ENCODE peak calls at places on chromosomes 4 and X, in ten cellular contexts. F, I, W, X, P, J, U, L, C and Y are unnamed samples.

GRCh38 chrX:45801554-45801953 is 600.9 kb upstream of the DIPK2B start:
- DNase-seq in J (no peak), C (no peak), W (no peak), P (no peak), F (no peak), X (no peak), L (peak), U (no peak), I (no peak), Y (peak)

GRCh38 chr4:29734785-29735184 is 985.4 kb upstream of the PCDH7 start:
- DNase-seq in F (no peak), U (no peak), J (no peak), X (no peak), C (no peak), W (no peak), L (no peak), P (no peak), I (no peak), Y (no peak)

GRCh38 chrX:39133971-39134370 is 332.7 kb downstream of the MID1IP1 start:
- DNase-seq in J (peak), X (no peak), F (no peak), W (no peak), C (no peak), U (no peak), I (peak), P (no peak), L (peak), Y (no peak)

GRCh38 chrX:78555401-78555980 is 103.6 kb downstream of the RTL3 start:
- DNase-seq in F (no peak), W (no peak), L (no peak), I (no peak), C (no peak), U (no peak), X (no peak), J (no peak), P (no peak), Y (peak)

GRCh38 chrX:16239211-16239610 is 71.9 kb downstream of the MAGEB17 start:
- DNase-seq in X (no peak), J (peak), I (peak), C (no peak), F (no peak), L (no peak), W (no peak), U (no peak), P (no peak), Y (no peak)

GRCh38 chr4:15400911-15401671 is 26.7 kb upstream of the C1QTNF7 start:
- DNase-seq in J (peak), P (peak), U (no peak), I (peak), C (peak), L (no peak), X (no peak), W (peak), F (no peak), Y (no peak)

GRCh38 chr4:159232465-159233106 is 129.7 kb downstream of the RAPGEF2 start:
- DNase-seq in P (no peak), W (no peak), L (no peak), F (no peak), I (no peak), X (no peak), C (no peak), U (no peak), J (no peak), Y (no peak)

GRCh38 chrX:72048515-72049455 is 82.9 kb downstream of the RTL5 start:
- DNase-seq in W (no peak), L (no peak), P (no peak), X (no peak), F (no peak), I (peak), J (no peak), U (no peak), C (no peak), Y (no peak)

GRCh38 chrX:149470960-149471359 is 34.1 kb downstream of the IDS start:
- DNase-seq in X (peak), P (peak), F (peak), U (peak), W (peak), I (peak), L (peak), J (peak), C (peak), Y (peak)

GRCh38 chr4:162787120-162787519 is 379.6 kb downstream of the NAF1 start:
- DNase-seq in J (no peak), X (no peak), U (no peak), I (no peak), F (no peak), L (no peak), C (no peak), P (no peak), W (no peak), Y (no peak)

GRCh38 chrX:129678176-129678880 is 23.6 kb upstream of the APLN start:
- DNase-seq in F (peak), P (peak), I (peak), W (peak), U (no peak), X (peak), L (peak), C (peak), J (peak), Y (peak)

GRCh38 chr4:99648321-99648720 is 9.3 kb downstream of the C4orf54 start:
- DNase-seq in P (no peak), X (no peak), U (no peak), C (no peak), J (no peak), W (no peak), F (no peak), L (no peak), I (no peak), Y (no peak)

GRCh38 chr4:129342820-129343219 is 246.9 kb downstream of the C4orf33 start:
- DNase-seq in W (no peak), I (no peak), L (no peak), P (no peak), J (no peak), F (no peak), C (no peak), X (no peak), U (no peak), Y (peak)

GRCh38 chr4:146370841-146371240 is 150.9 kb downstream of the SLC10A7 start:
- DNase-seq in X (no peak), C (no peak), F (no peak), L (no peak), U (no peak), J (no peak), I (no peak), W (no peak), P (no peak), Y (peak)

GRCh38 chrX:94901849-94902248 is 1227.8 kb downstream of the FAM133A start:
- DNase-seq in I (no peak), U (no peak), L (no peak), J (no peak), C (no peak), X (no peak), P (no peak), W (no peak), F (no peak), Y (no peak)

GRCh38 chr4:53854991-53855885 is 209.2 kb downstream of the CHIC2 start:
- DNase-seq in W (no peak), F (no peak), L (no peak), J (no peak), C (no peak), X (no peak), I (no peak), U (no peak), P (no peak), Y (no peak)

GRCh38 chr4:81466841-81467671 is 4.7 kb downstream of the RASGEF1B start:
- DNase-seq in F (no peak), I (peak), J (peak), C (peak), W (no peak), U (peak), L (peak), P (peak), X (peak), Y (peak)

GRCh38 chrX:52368368-52369055 is at the start of gene XAGE2:
- DNase-seq in J (no peak), F (no peak), L (no peak), U (no peak), W (no peak), X (no peak), P (no peak), I (no peak), C (no peak), Y (no peak)

GRCh38 chrX:151975736-151976275 is 1.3 kb upstream of the GABRE start:
- DNase-seq in J (no peak), U (no peak), F (no peak), P (no peak), X (no peak), C (no peak), L (no peak), W (no peak), I (no peak), Y (no peak)

GRCh38 chr4:94595880-94596483 is 144.2 kb downstream of the PDLIM5 start:
- DNase-seq in W (no peak), I (no peak), C (peak), L (peak), J (no peak), F (no peak), P (no peak), U (no peak), X (no peak), Y (peak)

GRCh38 chrX:72620550-72621145 is 48.0 kb upstream of the HDAC8 start:
- DNase-seq in J (peak), F (no peak), U (no peak), C (no peak), P (peak), I (peak), X (no peak), W (no peak), L (no peak), Y (peak)

GRCh38 chrX:120453985-120454384 is 15.1 kb downstream of the LAMP2 start:
- DNase-seq in U (no peak), P (no peak), X (no peak), L (no peak), J (no peak), C (no peak), I (no peak), F (no peak), W (no peak), Y (peak)

GRCh38 chr4:32119907-32120306 is 1399.7 kb downstream of the PCDH7 start:
- DNase-seq in J (no peak), P (no peak), C (no peak), F (no peak), W (no peak), U (no peak), X (no peak), I (no peak), L (no peak), Y (no peak)

GRCh38 chr4:73152893-73153292 is 83.4 kb upstream of the COX18 start:
- DNase-seq in L (no peak), W (no peak), C (no peak), P (no peak), J (no peak), I (no peak), X (no peak), F (no peak), U (no peak), Y (no peak)

GRCh38 chr4:55028196-55028595 is 97.2 kb downstream of the KDR start:
- DNase-seq in I (no peak), J (no peak), X (no peak), U (no peak), P (no peak), L (no peak), W (no peak), C (no peak), F (no peak), Y (no peak)

GRCh38 chr4:162282711-162283110 is 118.9 kb upstream of the FSTL5 start:
- DNase-seq in J (no peak), L (no peak), C (no peak), W (no peak), I (no peak), U (no peak), P (no peak), X (no peak), F (no peak), Y (no peak)

GRCh38 chrX:12617241-12617640 is 174.0 kb upstream of the PRPS2 start:
- DNase-seq in F (no peak), I (no peak), W (no peak), L (no peak), C (no peak), X (no peak), U (no peak), J (no peak), P (no peak), Y (no peak)

GRCh38 chrX:115013705-115014104 is 3.7 kb downstream of the IL13RA2 start:
- DNase-seq in C (no peak), L (no peak), I (no peak), F (no peak), P (no peak), J (no peak), X (no peak), U (no peak), W (no peak), Y (peak)

GRCh38 chr4:154491731-154492249 is at the start of gene DCHS2:
- DNase-seq in X (peak), I (peak), J (peak), U (peak), C (no peak), W (no peak), F (no peak), P (no peak), L (peak), Y (no peak)

GRCh38 chrX:31271615-31272471 is 200.0 kb upstream of the FTHL17 start:
- DNase-seq in J (no peak), F (no peak), L (no peak), I (no peak), X (no peak), P (no peak), U (no peak), W (no peak), C (no peak), Y (no peak)

GRCh38 chrX:13939741-13940597 is 89.7 kb downstream of the GEMIN8 start:
- DNase-seq in J (no peak), I (no peak), U (no peak), X (no peak), W (no peak), P (no peak), F (no peak), L (no peak), C (no peak), Y (no peak)

GRCh38 chrX:24676403-24677024 is 17.2 kb upstream of the POLA1 start:
- DNase-seq in X (no peak), U (no peak), C (no peak), W (no peak), J (no peak), P (no peak), F (no peak), L (no peak), I (peak), Y (peak)

GRCh38 chr4:121072080-121072835 is at the start of gene NDNF:
- DNase-seq in X (no peak), W (peak), F (peak), P (peak), J (peak), U (no peak), I (peak), C (no peak), L (peak), Y (peak)

GRCh38 chrX:7746861-7747260 is 96.1 kb upstream of the VCX start:
- DNase-seq in J (no peak), I (no peak), W (no peak), U (no peak), P (no peak), L (no peak), C (no peak), X (no peak), F (no peak), Y (no peak)

GRCh38 chr4:55215087-55215486 is 89.7 kb upstream of the KDR start:
- DNase-seq in W (no peak), L (no peak), X (no peak), U (no peak), F (no peak), I (no peak), P (no peak), J (no peak), C (no peak), Y (no peak)

GRCh38 chrX:74321191-74321590 is 17.2 kb downstream of the ZCCHC13 start:
- DNase-seq in W (no peak), P (no peak), F (no peak), I (no peak), X (no peak), L (no peak), C (no peak), U (no peak), J (no peak), Y (no peak)

GRCh38 chr4:79682161-79682560 is 274.1 kb upstream of the GK2 start:
- DNase-seq in F (no peak), X (no peak), U (no peak), W (no peak), L (no peak), C (no peak), J (no peak), I (no peak), P (no peak), Y (no peak)

GRCh38 chrX:135543924-135544323 is 23.5 kb downstream of the INTS6L start:
- DNase-seq in W (no peak), L (no peak), P (no peak), X (no peak), U (no peak), I (peak), J (no peak), F (no peak), C (no peak), Y (no peak)